ENCODE peak calls at places on chromosomes 6 and 20, in ten cellular contexts. E is tibial artery, D is PC-9, A is suprapubic skin, R is GM12865, V is AG10803, N is SK-N-SH, B is upper lobe of right lung, X is left ventricle myocardium inferior, S is uterus. P is an unnamed sample.

GRCh38 chr6:134768936-134769335 is 181.0 kb downstream of the ALDH8A1 start:
- DNase-seq in R (no peak), B (no peak), X (no peak), A (no peak), N (no peak), V (no peak), E (no peak), S (no peak), D (no peak), P (no peak)

GRCh38 chr6:100712997-100713396 is 168.1 kb downstream of the ASCC3 start:
- DNase-seq in S (no peak), A (no peak), X (no peak), N (no peak), B (no peak), D (no peak), E (no peak), R (no peak), V (no peak), P (no peak)

GRCh38 chr20:13930246-13930645 is 60.2 kb downstream of the SEL1L2 start:
- DNase-seq in V (peak), D (peak), B (no peak), A (no peak), X (no peak), E (no peak), R (peak), N (no peak), S (no peak), P (peak)

GRCh38 chr20:22385602-22386299 is 198.6 kb downstream of the FOXA2 start:
- DNase-seq in R (no peak), B (no peak), V (no peak), D (peak), X (no peak), N (no peak), S (no peak), E (no peak), A (no peak), P (no peak)

GRCh38 chr6:119355157-119355556 is 5.6 kb upstream of the MAN1A1 start:
- DNase-seq in D (no peak), B (no peak), E (no peak), R (no peak), S (no peak), A (no peak), V (peak), N (no peak), X (no peak), P (peak)

GRCh38 chr6:137265574-137265973 is 46.4 kb upstream of the IFNGR1 start:
- DNase-seq in A (no peak), B (no peak), E (no peak), D (no peak), S (no peak), V (no peak), N (no peak), R (no peak), X (no peak), P (no peak)

GRCh38 chr6:32216998-32217397 is 6.9 kb downstream of the NOTCH4 start:
- DNase-seq in S (no peak), N (no peak), E (peak), X (no peak), A (no peak), D (no peak), B (no peak), R (no peak), V (no peak), P (no peak)

GRCh38 chr6:33620158-33620583 is 951 bp upstream of the ITPR3 start:
- DNase-seq in E (peak), A (no peak), V (no peak), X (no peak), B (peak), N (peak), R (peak), D (peak), S (no peak), P (no peak)

GRCh38 chr6:19949155-19949554 is 112.0 kb downstream of the ID4 start:
- DNase-seq in E (no peak), R (no peak), X (no peak), V (no peak), A (no peak), D (no peak), S (no peak), N (no peak), B (no peak), P (no peak)

GRCh38 chr6:166408936-166409755 is 26.4 kb upstream of the MPC1 start:
- DNase-seq in N (no peak), X (no peak), S (no peak), B (no peak), R (no peak), V (no peak), D (no peak), E (peak), A (no peak), P (peak)

GRCh38 chr6:18405477-18406293 is 18.5 kb downstream of the RNF144B start:
- DNase-seq in B (no peak), N (no peak), X (no peak), A (no peak), V (peak), S (no peak), R (no peak), D (no peak), E (no peak), P (peak)

GRCh38 chr6:131909408-131910218 is 41.6 kb downstream of the CCN2 start:
- DNase-seq in R (peak), V (peak), N (peak), D (peak), X (peak), B (no peak), S (peak), A (no peak), E (peak), P (peak)

GRCh38 chr20:21512634-21513180 is 1.2 kb downstream of the NKX2-2 start:
- DNase-seq in R (no peak), E (no peak), V (no peak), S (no peak), D (no peak), A (no peak), X (no peak), N (peak), B (no peak), P (no peak)

GRCh38 chr6:34011298-34011697 is 134.6 kb downstream of the GRM4 start:
- DNase-seq in A (no peak), D (no peak), E (no peak), B (no peak), N (no peak), X (no peak), V (no peak), S (no peak), R (no peak), P (no peak)

GRCh38 chr6:98871057-98871456 is 36.7 kb downstream of the POU3F2 start:
- DNase-seq in A (no peak), R (no peak), S (no peak), N (no peak), X (no peak), E (no peak), D (no peak), V (peak), B (no peak), P (peak)

GRCh38 chr6:18388942-18389341 is 1.8 kb downstream of the RNF144B start:
- DNase-seq in B (no peak), E (no peak), D (no peak), V (peak), S (no peak), A (no peak), R (no peak), N (no peak), X (no peak), P (peak)

GRCh38 chr6:31474871-31475286 is 23.1 kb upstream of the MICB start:
- DNase-seq in N (peak), S (no peak), E (no peak), X (no peak), D (no peak), B (no peak), A (peak), V (no peak), R (no peak), P (no peak)

GRCh38 chr20:2005831-2006426 is 12.1 kb upstream of the PDYN start:
- DNase-seq in X (peak), R (peak), E (no peak), A (peak), D (peak), S (peak), N (no peak), V (peak), B (peak), P (peak)

GRCh38 chr20:15831201-15831600 is 742.0 kb downstream of the KIF16B start:
- DNase-seq in A (no peak), N (no peak), D (no peak), S (no peak), X (no peak), R (no peak), V (no peak), E (no peak), B (no peak), P (no peak)

GRCh38 chr6:42694586-42694985 is 27.8 kb downstream of the PRPH2 start:
- DNase-seq in D (peak), S (no peak), N (no peak), V (peak), X (no peak), E (no peak), R (no peak), A (no peak), B (no peak), P (peak)

GRCh38 chr6:45388328-45388727 is 10.6 kb upstream of the SUPT3H start:
- DNase-seq in S (no peak), N (no peak), B (no peak), A (no peak), D (peak), R (no peak), V (peak), E (no peak), X (no peak), P (peak)

GRCh38 chr6:110965629-110966229 is 7.2 kb downstream of the GTF3C6 start:
- DNase-seq in E (no peak), D (no peak), A (no peak), B (no peak), V (no peak), S (no peak), X (no peak), R (no peak), N (no peak), P (no peak)

GRCh38 chr20:8505817-8506216 is 373.8 kb downstream of the PLCB1 start:
- DNase-seq in B (no peak), X (no peak), R (no peak), D (no peak), A (no peak), S (no peak), V (no peak), E (no peak), N (no peak), P (no peak)

GRCh38 chr6:42136508-42137191 is 5.8 kb downstream of the C6orf132 start:
- DNase-seq in R (peak), X (no peak), V (peak), E (no peak), B (no peak), S (no peak), N (peak), D (no peak), A (no peak), P (peak)

GRCh38 chr6:104161960-104162669 is 697.6 kb downstream of the HACE1 start:
- DNase-seq in D (peak), S (no peak), V (peak), E (peak), B (no peak), R (no peak), X (no peak), N (no peak), A (no peak), P (peak)

GRCh38 chr6:42140756-42141602 is 1.4 kb downstream of the C6orf132 start:
- DNase-seq in E (peak), D (no peak), V (peak), X (no peak), N (peak), B (no peak), S (no peak), R (no peak), A (no peak), P (peak)

GRCh38 chr6:93176070-93176469 is 243.3 kb downstream of the EPHA7 start:
- DNase-seq in D (no peak), S (no peak), E (no peak), X (no peak), N (no peak), V (no peak), R (peak), B (no peak), A (no peak), P (no peak)

GRCh38 chr20:24497851-24498250 is 28.4 kb downstream of the SYNDIG1 start:
- DNase-seq in B (no peak), N (peak), A (no peak), E (no peak), R (peak), S (no peak), D (no peak), X (no peak), V (no peak), P (peak)

GRCh38 chr20:49037962-49038387 is 8.1 kb upstream of the CSE1L start:
- DNase-seq in V (no peak), X (no peak), A (no peak), N (no peak), S (no peak), R (peak), B (no peak), E (no peak), D (peak), P (no peak)

GRCh38 chr6:135088818-135089809 is 34.5 kb upstream of the HBS1L start:
- DNase-seq in X (no peak), A (no peak), V (peak), E (no peak), D (no peak), S (no peak), N (peak), B (no peak), R (peak), P (peak)

GRCh38 chr6:139850512-139850911 is 476.1 kb upstream of the CITED2 start:
- DNase-seq in X (no peak), E (no peak), R (no peak), B (no peak), V (no peak), S (no peak), N (no peak), D (no peak), A (no peak), P (no peak)

GRCh38 chr20:3744806-3745685 is 12.6 kb downstream of the HSPA12B start:
- DNase-seq in N (peak), S (peak), A (no peak), V (no peak), E (no peak), D (peak), B (peak), X (peak), R (peak), P (peak)

GRCh38 chr20:407953-408842 is at the start of gene RBCK1:
- DNase-seq in S (peak), R (peak), D (peak), E (peak), B (peak), V (peak), N (peak), A (peak), X (peak), P (peak)

GRCh38 chr20:25991051-25991755 is 294.6 kb upstream of the ZNF337 start:
- DNase-seq in S (no peak), A (no peak), E (no peak), N (no peak), B (no peak), R (no peak), V (no peak), D (no peak), X (no peak), P (no peak)

GRCh38 chr6:95846652-95847051 is 169.1 kb upstream of the FUT9 start:
- DNase-seq in V (no peak), B (no peak), A (no peak), D (no peak), N (no peak), R (no peak), E (no peak), S (no peak), X (peak), P (no peak)

GRCh38 chr6:131950767-131951575 is at the start of gene CCN2:
- DNase-seq in R (no peak), X (peak), S (peak), V (peak), N (peak), A (peak), E (peak), D (peak), B (peak), P (peak)

GRCh38 chr6:16437984-16438383 is 199.6 kb downstream of the GMPR start:
- DNase-seq in S (no peak), V (no peak), N (no peak), R (no peak), A (no peak), B (no peak), E (no peak), D (no peak), X (no peak), P (no peak)

GRCh38 chr6:2839982-2840793 is 1.5 kb downstream of the SERPINB1 start:
- DNase-seq in N (no peak), A (no peak), S (no peak), D (no peak), V (no peak), R (no peak), B (no peak), E (no peak), X (no peak), P (no peak)
- H3K4me3 ChIP-seq in N (no peak), A (peak), S (no peak), D (peak), V (peak), R (no peak), B (peak), E (peak), X (peak), P (no peak)

GRCh38 chr20:44720994-44721784 is 6.0 kb downstream of the CCN5 start:
- DNase-seq in E (peak), N (no peak), R (no peak), B (peak), D (peak), X (no peak), A (no peak), S (peak), V (peak), P (peak)
- TF ChIP-seq CTCF in E (no peak), N (no peak), R (no peak), B (no peak), D (no peak), X (no peak), A (no peak), S (no peak), V (no peak), P (no peak)

GRCh38 chr20:20450461-20451027 is 82.6 kb downstream of the INSM1 start:
- DNase-seq in D (no peak), E (no peak), X (peak), B (no peak), R (no peak), S (no peak), N (peak), A (no peak), V (no peak), P (peak)

GRCh38 chr20:20448891-20449290 is 81.0 kb downstream of the INSM1 start:
- DNase-seq in D (no peak), R (no peak), X (no peak), N (no peak), E (no peak), S (no peak), B (no peak), A (no peak), V (no peak), P (no peak)

GRCh38 chr20:20454850-20455627 is 87.1 kb downstream of the INSM1 start:
- DNase-seq in V (no peak), S (no peak), E (no peak), B (no peak), D (no peak), R (no peak), X (no peak), N (no peak), A (no peak), P (no peak)

GRCh38 chr20:20454367-20454766 is 86.5 kb downstream of the INSM1 start:
- DNase-seq in N (no peak), B (no peak), S (no peak), A (no peak), X (no peak), D (no peak), E (no peak), V (no peak), R (no peak), P (no peak)

DNA sequence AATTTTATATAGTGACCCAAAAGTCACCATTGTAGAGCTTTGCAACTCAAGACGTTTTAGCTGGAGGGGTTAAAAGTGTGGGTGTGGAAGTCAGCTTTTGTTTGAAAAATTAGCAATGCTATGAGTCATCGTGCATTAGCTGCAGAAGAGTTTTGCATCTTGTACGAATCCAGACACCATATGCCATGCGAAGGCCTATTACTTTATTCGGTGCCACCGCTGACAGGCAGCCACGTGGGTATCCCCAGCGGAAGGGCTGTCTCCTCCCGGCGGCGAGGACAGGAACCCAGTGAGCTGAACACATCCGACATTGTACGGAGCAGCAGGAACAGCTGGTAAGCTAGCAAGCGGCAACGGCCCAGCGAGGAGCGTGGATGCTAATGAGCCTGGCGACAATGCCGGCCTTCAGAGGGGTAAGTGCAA is 84.4 kb downstream of the INSM1 start:
- DNase-seq in N (no peak), R (peak), E (no peak), D (no peak), X (peak), B (peak), S (peak), A (no peak), V (peak), P (peak)
- H3K4me3 ChIP-seq in N (no peak), R (peak), E (no peak), D (no peak), X (peak), B (no peak), S (no peak), A (peak), V (peak), P (no peak)

GRCh38 chr6:149454405-149454848 is 30.4 kb downstream of the ZC3H12D start:
- DNase-seq in S (peak), N (peak), A (peak), B (peak), X (peak), R (no peak), E (peak), V (peak), D (peak), P (peak)
- TF ChIP-seq CTCF in S (no peak), N (no peak), A (no peak), B (no peak), X (no peak), R (no peak), E (no peak), V (no peak), D (no peak), P (no peak)

DNA sequence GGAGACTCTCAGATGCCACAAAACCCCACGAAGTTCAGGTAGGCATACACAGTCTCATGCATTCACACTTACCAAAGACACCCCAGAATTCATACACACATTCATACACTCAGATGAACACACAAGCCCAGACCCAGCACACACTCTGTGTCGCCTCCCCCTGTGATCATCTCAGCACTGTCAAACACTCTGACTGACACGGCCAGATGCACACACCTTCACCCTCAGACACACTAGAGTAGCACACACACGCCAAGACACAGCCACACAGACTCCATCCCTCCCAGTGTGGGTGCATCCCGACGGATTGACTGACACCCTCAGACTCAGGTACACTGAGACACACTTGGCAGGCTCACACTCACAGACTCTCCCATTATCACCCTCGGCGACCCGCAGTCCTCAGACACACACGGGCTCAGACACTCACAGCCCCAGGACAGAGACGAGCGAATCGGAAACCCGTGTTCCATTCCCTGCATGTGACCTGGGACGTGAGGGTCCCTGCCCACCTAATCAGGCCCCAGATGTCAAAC is 872 bp upstream of the RIMS4 start:
- DNase-seq in D (no peak), N (no peak), R (no peak), S (no peak), B (no peak), E (no peak), A (no peak), V (no peak), X (no peak), P (no peak)
- H3K4me3 ChIP-seq in D (no peak), N (no peak), R (no peak), S (no peak), B (no peak), E (no peak), A (no peak), V (no peak), X (no peak), P (no peak)

GRCh38 chr6:6559994-6560393 is 28.5 kb upstream of the LY86 start:
- DNase-seq in D (no peak), A (no peak), R (no peak), N (no peak), S (no peak), V (no peak), X (no peak), E (no peak), B (no peak), P (no peak)

GRCh38 chr6:6557504-6557839 is 31.0 kb upstream of the LY86 start:
- DNase-seq in V (no peak), D (no peak), X (no peak), A (no peak), R (no peak), B (no peak), E (no peak), N (no peak), S (no peak), P (no peak)

GRCh38 chr6:6564154-6564553 is 24.4 kb upstream of the LY86 start:
- DNase-seq in A (no peak), R (peak), B (no peak), D (no peak), S (no peak), E (no peak), N (no peak), X (no peak), V (no peak), P (no peak)

GRCh38 chr6:6557871-6558270 is 30.6 kb upstream of the LY86 start:
- DNase-seq in S (no peak), N (no peak), A (no peak), E (no peak), D (no peak), R (no peak), X (no peak), B (no peak), V (no peak), P (no peak)

DNA sequence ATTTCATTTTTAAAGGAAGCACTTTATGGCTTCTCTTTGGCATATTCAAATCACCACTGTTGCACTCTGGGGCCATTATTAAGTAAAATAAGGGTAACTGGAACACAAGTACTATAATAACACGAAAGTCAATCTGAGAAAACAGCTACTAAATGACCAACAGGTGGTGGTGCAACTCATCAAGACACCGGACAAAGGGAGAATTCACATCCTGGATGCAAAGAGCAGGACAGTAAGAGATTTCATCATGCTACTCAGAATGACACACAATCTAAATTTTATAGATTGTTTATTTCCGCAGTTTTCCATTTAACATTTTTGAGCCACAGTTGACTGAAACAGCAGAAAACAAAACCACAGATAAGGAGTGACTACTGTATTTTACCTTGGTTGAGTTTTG is 27.6 kb upstream of the LY86 start:
- DNase-seq in V (no peak), A (no peak), E (no peak), B (no peak), X (no peak), R (no peak), D (no peak), S (no peak), N (no peak), P (no peak)
- TF ChIP-seq CTCF in V (no peak), A (no peak), E (no peak), B (no peak), X (peak), R (no peak), D (no peak), S (peak), N (no peak), P (no peak)